ENCODE peak calls at places on chromosomes 5 and 9, in nine cellular contexts. I is CD8-positive, alpha-beta T cell; B is gastrocnemius medialis; J is BE2C; K is upper lobe of left lung; O is uterus; F is fibroblast of lung; Z is adrenal gland; C is osteoblast. M is an unnamed sample. For H3K4me1, the result is how much of the 10 kb centered on the place peaks cover.

GRCh38 chr5:157740211-157740610 is 3.3 kb upstream of the LSM11 start:
- DNase-seq in Z (no peak), J (peak), B (no peak), K (no peak), O (no peak), C (peak), F (no peak), I (no peak), M (no peak)

GRCh38 chr9:114409103-114409780 is 21.5 kb upstream of the AKNA start:
- DNase-seq in Z (no peak), K (no peak), F (no peak), B (no peak), C (peak), I (no peak), O (no peak), J (no peak), M (no peak)

GRCh38 chr9:114928092-114928491 is 2.3 kb downstream of the TNFSF8 start:
- DNase-seq in Z (no peak), C (no peak), K (no peak), B (no peak), F (no peak), I (no peak), O (no peak), J (no peak), M (no peak)

GRCh38 chr9:36504154-36504550 is 68.5 kb upstream of the MELK start:
- DNase-seq in K (no peak), C (no peak), J (no peak), Z (no peak), I (peak), B (no peak), F (no peak), O (no peak), M (no peak)

GRCh38 chr9:34384368-34385165 is 7.9 kb upstream of the MYORG start:
- DNase-seq in K (no peak), C (peak), F (no peak), I (no peak), O (no peak), B (no peak), J (no peak), Z (no peak), M (no peak)

GRCh38 chr9:136237486-136238341 is 7.9 kb downstream of the QSOX2 start:
- DNase-seq in O (no peak), B (no peak), I (no peak), K (no peak), J (no peak), Z (no peak), C (no peak), F (no peak), M (no peak)

GRCh38 chr5:17127743-17128231 is 89.6 kb upstream of the BASP1 start:
- DNase-seq in B (no peak), Z (no peak), K (no peak), I (no peak), J (no peak), F (peak), C (peak), O (no peak), M (no peak)

GRCh38 chr5:6181871-6182270 is 196.5 kb downstream of the MED10 start:
- DNase-seq in J (no peak), K (no peak), Z (no peak), B (no peak), C (no peak), I (no peak), O (no peak), F (no peak), M (no peak)

GRCh38 chr9:98317134-98317857 is 61.8 kb upstream of the TBC1D2 start:
- DNase-seq in I (no peak), F (peak), B (no peak), O (no peak), K (no peak), C (peak), J (no peak), Z (no peak), M (no peak)

GRCh38 chr9:93266521-93267001 is 82.6 kb downstream of the WNK2 start:
- DNase-seq in J (no peak), B (no peak), C (peak), K (no peak), F (no peak), Z (no peak), I (peak), O (no peak), M (no peak)

GRCh38 chr5:97224112-97224750 is 41.2 kb upstream of the RIOK2 start:
- DNase-seq in Z (no peak), I (no peak), K (no peak), B (no peak), J (no peak), C (peak), O (no peak), F (peak), M (no peak)

GRCh38 chr9:122446819-122447484 is 30.8 kb downstream of the OR1J1 start:
- DNase-seq in I (no peak), F (peak), K (no peak), J (no peak), C (no peak), O (no peak), Z (no peak), B (no peak), M (no peak)

GRCh38 chr5:124457901-124458300 is 288.5 kb downstream of the ZNF608 start:
- DNase-seq in I (no peak), J (no peak), B (no peak), K (no peak), F (no peak), O (no peak), C (no peak), Z (no peak), M (no peak)
- H3K4me1 ChIP-seq in I (under half), J (under half), B (under half), K (under half), F (under half), O (under half), C (under half), Z (under half), M (under half)

GRCh38 chr5:1094670-1095190 is 17.1 kb downstream of the SLC12A7 start:
- DNase-seq in I (no peak), C (no peak), K (no peak), Z (no peak), B (no peak), J (no peak), F (no peak), O (no peak), M (no peak)
- H3K4me1 ChIP-seq in I (under half), C (under half), K (under half), Z (under half), B (under half), J (under half), F (under half), O (under half), M (under half)

GRCh38 chr9:110140276-110140675 is 67.7 kb downstream of the C9orf152 start:
- DNase-seq in C (no peak), J (no peak), Z (no peak), B (no peak), O (no peak), K (no peak), F (no peak), I (no peak), M (no peak)
- H3K4me1 ChIP-seq in C (under half), J (under half), Z (under half), B (under half), O (under half), K (under half), F (under half), I (under half), M (under half)

DNA sequence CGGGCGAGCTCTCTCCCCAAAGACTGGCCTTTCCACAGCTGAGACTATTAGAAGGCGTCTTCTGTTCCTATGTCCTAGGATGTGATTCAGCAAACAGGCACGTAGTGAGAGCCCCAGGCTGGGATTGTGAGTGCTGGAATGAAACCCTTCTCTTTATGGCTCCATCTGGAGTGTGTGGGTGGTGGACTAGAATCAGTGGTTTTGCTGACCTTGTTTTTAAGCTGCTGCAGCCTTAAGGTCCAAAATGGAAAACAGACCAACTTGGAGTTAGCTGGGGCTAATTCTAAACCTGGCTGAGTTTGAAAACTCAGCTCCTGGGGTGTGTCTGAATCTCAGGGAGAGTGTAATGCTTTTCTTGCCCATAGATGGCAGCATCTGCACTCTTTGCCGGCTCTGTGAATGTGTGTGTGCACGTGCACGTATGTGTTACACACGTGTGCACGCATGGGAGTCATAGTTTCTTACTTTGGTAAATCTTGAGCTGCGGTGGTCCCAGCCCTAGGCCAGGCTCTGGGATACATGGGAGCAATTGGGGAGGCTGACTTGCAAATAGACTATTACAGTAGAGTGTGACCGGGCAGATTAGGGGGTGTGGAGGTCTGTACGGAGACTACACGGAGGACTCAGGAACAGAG is 10.7 kb downstream of the GSN start:
- DNase-seq in J (peak), Z (peak), O (peak), C (peak), F (peak), I (no peak), B (peak), K (peak), M (peak)
- H3K4me1 ChIP-seq in J (under half), Z (half or more), O (half or more), C (half or more), F (half or more), I (under half), B (under half), K (half or more), M (half or more)

GRCh38 chr9:130283514-130284248 is 18.1 kb downstream of the HMCN2 start:
- DNase-seq in C (peak), K (no peak), F (no peak), O (no peak), I (no peak), Z (no peak), B (no peak), J (peak), M (no peak)
- H3K4me1 ChIP-seq in C (under half), K (under half), F (under half), O (under half), I (under half), Z (under half), B (under half), J (under half), M (under half)

DNA sequence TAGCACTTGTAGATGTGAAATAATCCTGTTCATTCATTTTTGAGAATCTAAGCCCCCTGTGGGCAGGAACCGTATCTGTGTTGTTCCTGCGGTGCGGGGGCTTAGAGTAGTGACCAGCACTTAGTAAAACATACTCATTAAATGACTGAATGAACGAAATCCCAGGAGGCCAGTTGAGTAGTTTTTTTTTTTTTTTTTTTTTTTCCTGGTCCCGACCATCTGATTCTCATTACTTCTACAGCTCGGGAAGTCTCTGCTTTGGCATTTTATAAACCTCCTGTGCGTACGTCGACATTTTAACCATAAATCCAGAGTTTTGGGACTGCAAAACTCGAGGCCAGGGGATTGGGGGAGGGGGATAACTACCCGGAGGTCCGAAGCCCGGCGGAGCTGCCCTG is 31.5 kb upstream of the SPRY4 start:
- DNase-seq in J (no peak), I (no peak), K (no peak), C (peak), O (no peak), B (no peak), Z (no peak), F (peak), M (no peak)
- H3K4me1 ChIP-seq in J (under half), I (under half), K (under half), C (under half), O (under half), B (under half), Z (under half), F (under half), M (under half)

DNA sequence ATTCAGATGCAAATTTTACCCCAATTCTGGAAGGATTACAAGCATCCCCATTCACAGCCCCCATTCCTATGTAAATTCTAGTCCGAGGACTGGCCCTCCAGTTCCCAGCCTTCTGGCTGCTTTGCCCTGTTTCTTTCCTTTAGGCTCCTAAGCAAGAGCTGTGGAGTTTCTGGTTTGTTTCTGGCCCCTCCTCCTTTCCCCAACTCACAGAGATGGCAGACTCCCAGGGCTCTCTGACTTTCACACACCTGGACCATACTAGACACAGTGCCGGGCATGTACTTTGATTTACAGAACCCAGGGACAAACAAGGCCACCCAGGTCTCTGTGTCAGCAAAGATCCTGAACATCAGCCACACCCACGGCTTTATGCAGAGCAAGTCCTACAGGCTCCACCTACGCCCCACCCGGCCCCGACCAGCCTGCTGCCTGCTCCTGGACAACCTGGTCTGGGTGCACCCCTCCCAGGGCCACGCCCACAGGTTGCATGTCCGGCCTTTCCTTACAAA is 62.5 kb downstream of the SEMA4D start:
- DNase-seq in C (peak), Z (no peak), J (no peak), O (no peak), F (no peak), I (no peak), B (no peak), K (peak), M (no peak)
- H3K4me1 ChIP-seq in C (under half), Z (under half), J (under half), O (under half), F (under half), I (half or more), B (under half), K (under half), M (under half)

GRCh38 chr5:123814796-123815479 is 303.0 kb downstream of the CSNK1G3 start:
- DNase-seq in J (no peak), F (peak), Z (no peak), C (no peak), B (no peak), I (no peak), O (no peak), K (no peak), M (no peak)

GRCh38 chr5:123813937-123814624 is 302.1 kb downstream of the CSNK1G3 start:
- DNase-seq in C (no peak), K (peak), J (peak), Z (no peak), I (no peak), F (peak), O (no peak), B (no peak), M (no peak)

GRCh38 chr5:123811771-123812170 is 299.8 kb downstream of the CSNK1G3 start:
- DNase-seq in C (no peak), O (no peak), K (no peak), F (no peak), J (no peak), Z (no peak), B (no peak), I (no peak), M (no peak)

GRCh38 chr5:123810911-123811310 is 298.9 kb downstream of the CSNK1G3 start:
- DNase-seq in B (no peak), Z (no peak), K (no peak), J (no peak), O (no peak), I (no peak), F (no peak), C (no peak), M (no peak)

DNA sequence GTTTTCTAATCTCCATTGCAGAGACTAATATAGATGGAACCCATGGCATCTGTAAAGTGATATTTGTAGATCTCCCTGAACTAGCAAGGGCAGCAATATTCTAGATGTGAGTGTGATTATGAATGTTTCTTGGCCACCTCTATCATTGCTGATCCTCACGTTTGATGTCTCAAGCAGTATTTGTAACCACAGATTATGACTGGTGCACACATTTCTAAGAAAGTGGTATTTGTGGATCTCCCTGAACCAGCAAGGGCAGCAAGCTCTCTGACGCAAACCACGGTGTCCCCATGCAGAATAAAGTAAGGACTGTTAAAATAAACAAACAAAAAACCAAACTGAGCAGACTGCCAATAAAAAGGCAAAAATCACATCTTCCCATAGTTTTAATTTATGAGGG is 301.3 kb downstream of the CSNK1G3 start:
- DNase-seq in I (no peak), B (no peak), K (no peak), J (no peak), O (no peak), Z (no peak), C (no peak), F (no peak), M (no peak)
- H3K4me1 ChIP-seq in I (under half), B (under half), K (under half), J (under half), O (under half), Z (under half), C (under half), F (under half), M (under half)